ENCODE peak calls at places on chromosomes 5 and 9, in five cellular contexts. E is SK-N-SH, K is HCT116, N is K562, I is HepG2. G is an unnamed sample.

GRCh38 chr9:70260606-70261005 is 1.8 kb downstream of the SMC5 start:
- DNase-seq in E (no peak), K (no peak), N (no peak), I (no peak), G (no peak)

GRCh38 chr9:96398582-96399334 is 15.2 kb upstream of the SLC35D2 start:
- DNase-seq in E (no peak), K (no peak), N (no peak), I (no peak), G (no peak)

GRCh38 chr9:136021171-136021890 is 60.2 kb upstream of the UBAC1 start:
- DNase-seq in E (no peak), K (no peak), N (no peak), I (no peak), G (no peak)

GRCh38 chr5:35242695-35243258 is 12.5 kb upstream of the PRLR start:
- DNase-seq in E (no peak), K (no peak), N (no peak), I (no peak), G (no peak)

GRCh38 chr5:148585988-148586387 is 68.3 kb downstream of the HTR4 start:
- DNase-seq in E (no peak), K (no peak), N (peak), I (no peak), G (no peak)

GRCh38 chr9:70601000-70601929 is 186.8 kb upstream of the KLF9 start:
- DNase-seq in E (peak), K (no peak), N (no peak), I (peak), G (peak)

GRCh38 chr9:38301376-38302106 is 91.0 kb upstream of the ALDH1B1 start:
- DNase-seq in E (no peak), K (no peak), N (no peak), I (no peak), G (no peak)

GRCh38 chr5:17343675-17344074 is 126.2 kb downstream of the BASP1 start:
- DNase-seq in E (no peak), K (peak), N (peak), I (no peak), G (peak)

GRCh38 chr5:132661231-132662003 is 3.4 kb downstream of the IL13 start:
- DNase-seq in E (no peak), K (no peak), N (peak), I (no peak), G (no peak)

GRCh38 chr5:54090495-54091084 is 219.8 kb downstream of the ARL15 start:
- DNase-seq in E (no peak), K (peak), N (peak), I (peak), G (peak)

GRCh38 chr5:55645304-55645703 is 66.8 kb downstream of the SLC38A9 start:
- DNase-seq in E (no peak), K (no peak), N (no peak), I (no peak), G (no peak)
- TF ChIP-seq JUND in E (no peak), K (no peak), N (no peak), I (no peak), G (no peak)

DNA sequence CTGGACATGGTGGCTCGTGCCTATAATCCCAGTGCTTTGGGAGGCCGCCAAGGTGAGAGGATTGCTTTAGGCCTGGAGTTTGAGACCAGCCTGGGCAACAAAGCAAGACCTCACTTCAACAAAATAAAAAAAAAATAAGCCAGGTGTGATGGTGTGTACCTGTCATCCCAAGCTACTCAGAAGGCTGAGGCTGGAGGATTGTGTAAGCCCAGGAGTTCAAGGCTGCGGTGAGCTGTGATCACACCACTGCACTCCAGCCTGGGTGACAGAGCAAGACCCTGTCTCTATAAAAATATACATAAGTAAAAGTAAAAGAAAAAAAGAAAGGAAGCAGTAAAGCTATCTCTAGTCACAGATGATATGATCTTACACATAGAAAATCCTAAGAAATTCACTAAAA is 59.5 kb upstream of the SYNPO start:
- DNase-seq in E (no peak), K (no peak), N (no peak), I (no peak), G (no peak)
- TF ChIP-seq JUND in E (no peak), K (no peak), N (no peak), I (no peak), G (no peak)

GRCh38 chr9:89916001-89916635 is 311.3 kb downstream of the GADD45G start:
- DNase-seq in E (no peak), K (no peak), N (no peak), I (no peak), G (no peak)
- TF ChIP-seq JUND in E (no peak), K (no peak), N (no peak), I (no peak), G (no peak)

DNA sequence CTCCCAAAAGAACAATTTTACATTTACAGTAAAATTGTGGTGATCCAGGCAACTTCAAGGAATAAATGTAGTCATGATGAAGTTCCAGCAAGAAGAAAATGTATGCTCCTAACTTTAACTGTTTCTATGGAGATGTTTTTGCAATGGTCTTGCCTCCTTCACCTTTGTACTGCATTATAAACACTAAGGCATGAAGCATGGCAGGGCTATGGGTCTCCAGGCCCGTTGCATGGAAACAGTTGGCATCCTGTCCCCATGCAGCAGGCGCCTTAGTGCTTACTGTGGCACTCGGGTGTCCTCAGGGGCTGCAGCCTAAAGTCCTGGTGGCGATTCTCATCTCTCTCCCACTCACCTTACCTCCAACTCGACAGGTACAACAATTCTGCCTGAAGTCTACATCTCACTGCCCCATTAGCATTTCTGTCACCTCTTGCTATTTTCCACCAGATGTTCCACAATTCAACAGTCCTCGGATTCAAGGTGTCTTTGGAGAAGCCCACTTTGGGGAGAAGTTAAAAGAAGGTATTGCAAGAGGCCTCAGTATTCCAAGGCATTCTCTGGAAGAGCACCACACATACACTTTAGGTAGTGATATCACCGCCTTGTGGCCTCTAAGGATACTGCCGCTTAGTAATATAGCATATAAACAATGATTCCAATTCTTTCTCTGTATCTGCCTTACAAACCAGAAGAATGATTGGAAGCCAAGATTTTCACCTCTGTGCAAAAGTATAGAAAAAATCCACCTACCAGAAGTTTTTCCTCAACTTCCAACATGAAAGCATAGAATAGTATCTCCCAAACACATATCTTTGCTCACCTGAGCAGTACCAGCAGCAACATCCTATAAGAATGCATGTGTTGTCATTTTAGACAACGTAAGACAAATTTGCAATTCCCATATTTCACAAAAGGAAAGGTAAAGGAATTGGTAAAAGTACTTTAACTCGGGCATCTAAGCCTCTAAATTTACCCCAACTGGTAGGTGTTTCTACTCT is 5.1 kb downstream of the LIFR start:
- DNase-seq in E (peak), K (peak), N (peak), I (peak), G (peak)
- TF ChIP-seq JUND in E (no peak), K (no peak), N (no peak), I (no peak), G (no peak)

DNA sequence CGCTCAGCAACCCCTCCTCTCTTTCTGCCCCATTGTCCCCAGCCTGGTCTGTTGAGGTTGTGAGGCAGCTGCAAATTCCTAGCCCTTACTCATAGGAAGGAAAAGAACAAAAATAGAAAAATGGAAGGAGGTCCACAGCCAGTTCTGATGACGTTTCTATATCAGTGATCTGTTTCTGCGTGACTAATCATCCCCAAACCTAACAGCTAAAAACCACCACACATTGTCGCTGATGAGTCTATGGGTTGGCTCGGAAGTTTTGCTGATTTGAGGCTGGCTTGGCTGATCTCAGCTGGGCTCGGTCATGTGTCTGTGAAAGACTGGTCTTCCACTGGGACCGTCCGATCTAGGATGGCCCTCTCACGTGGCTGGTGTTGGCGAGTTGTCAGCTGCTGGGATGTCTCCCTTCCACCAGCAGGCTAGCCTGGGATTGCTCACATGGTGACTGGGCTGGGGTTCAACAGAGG is 200.6 kb upstream of the ZNF618 start:
- DNase-seq in E (no peak), K (no peak), N (peak), I (no peak), G (no peak)
- TF ChIP-seq JUND in E (peak), K (no peak), N (peak), I (no peak), G (no peak)

GRCh38 chr5:157289164-157289819 is 23.4 kb downstream of the CYFIP2 start:
- DNase-seq in E (no peak), K (no peak), N (no peak), I (no peak), G (no peak)

GRCh38 chr5:157284458-157285212 is 18.7 kb downstream of the CYFIP2 start:
- DNase-seq in E (no peak), K (no peak), N (no peak), I (no peak), G (no peak)

GRCh38 chr5:157288405-157289163 is 22.7 kb downstream of the CYFIP2 start:
- DNase-seq in E (no peak), K (no peak), N (no peak), I (peak), G (no peak)

GRCh38 chr5:157285310-157286035 is 19.6 kb downstream of the CYFIP2 start:
- DNase-seq in E (no peak), K (no peak), N (no peak), I (no peak), G (no peak)

GRCh38 chr5:157286761-157287211 is 20.9 kb downstream of the CYFIP2 start:
- DNase-seq in E (no peak), K (no peak), N (no peak), I (no peak), G (no peak)
- TF ChIP-seq JUND in E (no peak), K (no peak), N (no peak), I (no peak), G (no peak)